ENCODE peak calls at places on chromosome 2, in nine cellular contexts. M is Ammon's horn; N is psoas muscle; I is spleen; B is T47D; S is NCI-H1105 treated with DMSO at 0.1 percent for 48 hours; T is AG09319; P is activated T-helper 1 cell treated with anti-CD3 and anti-CD28 coated beads, Interleukin-12 subunit alpha, Interleukin-12 subunit beta, Interleukin-2, Interleukin-4 antibody, amounts not matched to agents 30 ng/mL and 10 ng/mL and 1 ng/mL, durations not matched to agents 14 hours and 24 hours and 36 hours; D is HAP-1. V is an unnamed sample.

GRCh38 chr2:206920936-206921335 is 18.4 kb upstream of the CPO start:
- DNase-seq in I (no peak), S (no peak), N (no peak), D (no peak), M (no peak), T (no peak), B (no peak), P (no peak), V (no peak)

GRCh38 chr2:197042613-197043248 is 116.2 kb upstream of the PGAP1 start:
- DNase-seq in B (no peak), P (peak), T (no peak), M (no peak), N (no peak), D (no peak), I (no peak), S (peak), V (peak)

GRCh38 chr2:158602027-158602426 is 145.3 kb downstream of the PKP4 start:
- DNase-seq in N (no peak), S (no peak), I (no peak), M (no peak), D (no peak), T (no peak), B (no peak), P (no peak), V (peak)

GRCh38 chr2:156455366-156455975 is 19.3 kb downstream of the GPD2 start:
- DNase-seq in S (no peak), M (no peak), N (no peak), D (no peak), T (no peak), B (no peak), P (no peak), I (no peak), V (no peak)

GRCh38 chr2:2755990-2756389 is 424.9 kb upstream of the MYT1L start:
- DNase-seq in T (no peak), S (no peak), I (peak), M (no peak), P (no peak), D (no peak), B (no peak), N (no peak), V (no peak)

GRCh38 chr2:74261204-74261864 is 62.9 kb downstream of the MTHFD2 start:
- DNase-seq in M (peak), N (no peak), P (no peak), I (no peak), B (peak), D (no peak), S (peak), T (no peak), V (peak)

GRCh38 chr2:119245076-119245840 is 21.6 kb downstream of the STEAP3 start:
- DNase-seq in D (no peak), T (no peak), S (no peak), M (no peak), I (peak), P (no peak), N (no peak), B (no peak), V (no peak)

GRCh38 chr2:220959391-220959802 is 612.7 kb downstream of the EPHA4 start:
- DNase-seq in S (peak), M (peak), I (no peak), B (no peak), T (no peak), P (no peak), N (no peak), D (no peak), V (no peak)

GRCh38 chr2:239772721-239773120 is 252.4 kb downstream of the NDUFA10 start:
- DNase-seq in D (no peak), T (no peak), P (no peak), S (no peak), M (no peak), I (peak), B (no peak), N (no peak), V (no peak)

GRCh38 chr2:69597105-69597504 is 46.4 kb downstream of the AAK1 start:
- DNase-seq in I (no peak), T (no peak), M (no peak), N (no peak), B (no peak), P (no peak), S (no peak), D (no peak), V (no peak)

GRCh38 chr2:10995366-10995970 is 83.7 kb downstream of the KCNF1 start:
- DNase-seq in D (no peak), P (no peak), M (no peak), S (no peak), T (no peak), I (no peak), N (no peak), B (no peak), V (no peak)

GRCh38 chr2:233255151-233255550 is 3.7 kb downstream of the ATG16L1 start:
- DNase-seq in T (no peak), I (no peak), B (no peak), S (no peak), D (no peak), P (no peak), N (no peak), M (no peak), V (no peak)

GRCh38 chr2:109139844-109140396 is 10.9 kb downstream of the SH3RF3 start:
- DNase-seq in S (no peak), P (no peak), B (no peak), N (no peak), I (no peak), T (no peak), D (no peak), M (no peak), V (no peak)

GRCh38 chr2:102304711-102305591 is 6.4 kb upstream of the IL1RL1 start:
- DNase-seq in I (no peak), N (no peak), D (no peak), B (no peak), T (no peak), S (no peak), M (no peak), P (no peak), V (no peak)

GRCh38 chr2:199019898-199020507 is 437.7 kb downstream of the SATB2 start:
- DNase-seq in I (no peak), M (peak), N (no peak), B (peak), S (peak), P (no peak), D (no peak), T (peak), V (peak)

GRCh38 chr2:375947-376307 is 88.0 kb upstream of the ALKAL2 start:
- DNase-seq in N (no peak), I (no peak), T (no peak), S (no peak), P (no peak), D (no peak), B (no peak), M (no peak), V (no peak)

GRCh38 chr2:216687646-216688045 is 7.7 kb downstream of the IGFBP5 start:
- DNase-seq in B (no peak), S (no peak), N (no peak), P (no peak), T (no peak), M (no peak), D (no peak), I (no peak), V (no peak)

GRCh38 chr2:171991027-171991426 is 8.7 kb upstream of the METAP1D start:
- DNase-seq in D (no peak), M (no peak), S (no peak), B (no peak), P (no peak), I (no peak), N (no peak), T (no peak), V (no peak)

GRCh38 chr2:221097568-221097915 is 474.6 kb downstream of the EPHA4 start:
- DNase-seq in T (no peak), P (no peak), S (no peak), B (no peak), M (no peak), N (no peak), I (no peak), D (no peak), V (no peak)

GRCh38 chr2:197803033-197803444 is 1.4 kb upstream of the PLCL1 start:
- DNase-seq in S (peak), T (peak), B (peak), I (no peak), P (peak), M (peak), D (peak), N (no peak), V (peak)

GRCh38 chr2:221787561-221787960 is 215.5 kb upstream of the EPHA4 start:
- DNase-seq in T (no peak), M (no peak), D (no peak), I (no peak), P (no peak), S (no peak), N (no peak), B (no peak), V (no peak)

GRCh38 chr2:82330104-82330503 is 2025.6 kb upstream of the LRRTM1 start:
- DNase-seq in D (no peak), B (no peak), P (no peak), I (no peak), S (no peak), M (no peak), N (no peak), T (no peak), V (no peak)

GRCh38 chr2:135815269-135815668 is 21.7 kb downstream of the LCT start:
- DNase-seq in S (no peak), N (no peak), B (no peak), D (no peak), T (no peak), P (no peak), I (no peak), M (no peak), V (no peak)

GRCh38 chr2:170221317-170222288 is 43.7 kb downstream of the MYO3B start:
- DNase-seq in B (no peak), S (peak), D (peak), N (no peak), T (no peak), P (no peak), I (no peak), M (no peak), V (peak)

GRCh38 chr2:217887841-217888665 is 114.7 kb downstream of the TNS1 start:
- DNase-seq in P (no peak), S (no peak), I (peak), N (peak), M (no peak), D (no peak), T (no peak), B (no peak), V (no peak)

GRCh38 chr2:102010767-102011351 is 19.1 kb downstream of the IL1R2 start:
- DNase-seq in P (no peak), B (no peak), N (no peak), D (no peak), M (no peak), I (no peak), T (no peak), S (no peak), V (no peak)

GRCh38 chr2:145757503-145758290 is 1237.8 kb upstream of the ZEB2 start:
- DNase-seq in B (no peak), I (no peak), D (no peak), M (no peak), P (no peak), S (no peak), T (no peak), N (no peak), V (no peak)

GRCh38 chr2:39606585-39606984 is 59.1 kb upstream of the TMEM178A start:
- DNase-seq in N (no peak), T (no peak), M (no peak), I (no peak), B (no peak), S (no peak), D (no peak), P (no peak), V (no peak)

GRCh38 chr2:201835066-201835465 is 28.7 kb downstream of the CDK15 start:
- DNase-seq in N (no peak), S (no peak), M (no peak), P (no peak), T (no peak), I (no peak), B (no peak), D (no peak), V (no peak)

GRCh38 chr2:102355526-102356380 is at the start of gene IL18R1:
- DNase-seq in I (peak), N (peak), B (peak), T (peak), P (peak), D (no peak), S (peak), M (peak), V (peak)

GRCh38 chr2:237451582-237452469 is 35.2 kb upstream of the MLPH start:
- DNase-seq in B (no peak), T (no peak), P (no peak), N (no peak), D (no peak), S (no peak), M (no peak), I (no peak), V (no peak)

GRCh38 chr2:53740170-53740569 is 27.4 kb upstream of the CHAC2 start:
- DNase-seq in M (peak), I (no peak), D (peak), S (peak), N (no peak), B (peak), P (no peak), T (no peak), V (no peak)

GRCh38 chr2:169095631-169096105 is 26.3 kb downstream of the DHRS9 start:
- DNase-seq in N (no peak), T (peak), B (peak), D (no peak), P (no peak), I (no peak), M (no peak), S (no peak), V (no peak)

GRCh38 chr2:12340164-12340563 is 376.6 kb upstream of the TRIB2 start:
- DNase-seq in N (no peak), T (peak), B (no peak), D (no peak), M (no peak), P (no peak), I (no peak), S (no peak), V (no peak)

GRCh38 chr2:138079976-138080375 is 115.7 kb downstream of the HNMT start:
- DNase-seq in T (no peak), B (no peak), M (no peak), I (no peak), N (no peak), S (no peak), D (no peak), P (no peak), V (no peak)

GRCh38 chr2:114001936-114002335 is 112.0 kb downstream of the ACTR3 start:
- DNase-seq in T (no peak), D (no peak), B (no peak), S (no peak), I (no peak), M (peak), N (no peak), P (no peak), V (no peak)

GRCh38 chr2:142286618-142287017 is 155.8 kb upstream of the LRP1B start:
- DNase-seq in T (no peak), S (no peak), M (no peak), P (no peak), D (peak), I (no peak), B (peak), N (no peak), V (no peak)

GRCh38 chr2:80469428-80469827 is 164.9 kb upstream of the LRRTM1 start:
- DNase-seq in I (no peak), P (no peak), N (no peak), S (no peak), D (no peak), M (no peak), B (no peak), T (no peak), V (no peak)

GRCh38 chr2:191025155-191025554 is 11.2 kb upstream of the STAT1 start:
- DNase-seq in I (no peak), M (no peak), D (no peak), S (no peak), T (no peak), B (no peak), N (no peak), P (no peak), V (no peak)

V was measured in NCI-H748 treated with DMSO at 0.1 percent for 48 hours.